ENCODE peak calls at places on chromosomes 4 and X, in eight cellular contexts. R is stimulated activated CD4-positive, alpha-beta T cell treated with anti-CD3 and anti-CD28 coated beads, Interleukin-12 subunit alpha, Interleukin-12 subunit beta, amount 100 ng/mL, for 48 hours; A is neural progenitor cell; N is AG09319; W is A549; T is glutamatergic neuron; H is mammary epithelial cell; X is stimulated activated CD8-positive, alpha-beta memory T cell treated with anti-CD3 and anti-CD28 coated beads, Interleukin-7, amount 100 ng/mL, for 1 hour. Q is an unnamed sample.

GRCh38 chrX:19257001-19257400 is 86.7 kb upstream of the PDHA1 start:
- DNase-seq in R (no peak), A (no peak), N (no peak), W (no peak), T (no peak), H (no peak), X (no peak), Q (no peak)

GRCh38 chr4:87853108-87853507 is 20.3 kb downstream of the MEPE start:
- DNase-seq in R (no peak), A (peak; percentile 49), N (no peak), W (peak; percentile 15), T (no peak), H (peak; percentile 36), X (no peak), Q (no peak)

GRCh38 chr4:151316645-151317044 is 8.8 kb downstream of the SH3D19 start:
- DNase-seq in R (no peak), A (no peak), N (no peak), W (no peak), T (no peak), H (no peak), X (no peak), Q (no peak)

GRCh38 chrX:46713672-46714487 is 45.0 kb downstream of the SLC9A7 start:
- DNase-seq in R (no peak), A (no peak), N (no peak), W (no peak), T (no peak), H (no peak), X (no peak), Q (no peak)

GRCh38 chrX:106897259-106897658 is 5.9 kb downstream of the RIPPLY1 start:
- DNase-seq in R (no peak), A (no peak), N (no peak), W (peak; percentile 18), T (no peak), H (peak; percentile 12), X (no peak), Q (no peak)

GRCh38 chr4:123631699-123632098 is 235.1 kb downstream of the SPRY1 start:
- DNase-seq in R (no peak), A (no peak), N (no peak), W (no peak), T (no peak), H (peak; percentile 41), X (no peak), Q (no peak)

GRCh38 chrX:119784747-119785446 is 6.5 kb downstream of the RPL39 start:
- DNase-seq in R (peak; percentile 27), A (peak; percentile 24), N (no peak), W (peak; percentile 26), T (peak; percentile 48), H (no peak), X (peak; percentile 11), Q (no peak)

GRCh38 chrX:103520391-103520790 is 1.1 kb upstream of the RAB40A start:
- DNase-seq in R (no peak), A (no peak), N (no peak), W (no peak), T (no peak), H (no peak), X (no peak), Q (no peak)

GRCh38 chrX:148929686-148930085 is 429.3 kb downstream of the AFF2 start:
- DNase-seq in R (no peak), A (no peak), N (no peak), W (no peak), T (no peak), H (peak; percentile 77), X (no peak), Q (peak; percentile 11)

GRCh38 chrX:153600032-153600373 is 1.1 kb upstream of the CCNQ start:
- DNase-seq in R (no peak), A (no peak), N (no peak), W (no peak), T (no peak), H (peak; percentile 12), X (no peak), Q (no peak)

GRCh38 chr4:77845400-77845799 is 17.2 kb upstream of the MRPL1 start:
- DNase-seq in R (no peak), A (no peak), N (no peak), W (no peak), T (no peak), H (no peak), X (no peak), Q (no peak)

GRCh38 chrX:64176876-64177275 is 28.6 kb downstream of the AMER1 start:
- DNase-seq in R (no peak), A (no peak), N (no peak), W (no peak), T (no peak), H (no peak), X (no peak), Q (no peak)

GRCh38 chr4:67929447-67929846 is 33.8 kb downstream of the TMPRSS11A start:
- DNase-seq in R (no peak), A (no peak), N (no peak), W (no peak), T (no peak), H (peak; percentile 94), X (no peak), Q (no peak)

Q was measured in T1000.